ENCODE peak calls at places on chromosomes 13 and 19, in eight cellular contexts. Q is activated effector memory CD4-positive, alpha-beta T cell treated with Interleukin-2 at 50 U/mL for 16 hours; D is ovary; T is anterior cingulate cortex; W is HEK293T; S is SK-MEL-5; Z is central memory CD4-positive, alpha-beta T cell; R is NCI-H2029. K is an unnamed sample.

GRCh38 chr19:10091892-10092641 is 6.0 kb downstream of the SHFL start:
- DNase-seq in Q (no peak), D (no peak), T (no peak), W (no peak), S (no peak), Z (no peak), R (no peak), K (no peak)

GRCh38 chr19:48418317-48419064 is 25.0 kb downstream of the GRIN2D start:
- DNase-seq in Q (no peak), D (no peak), T (no peak), W (no peak), S (peak), Z (no peak), R (no peak), K (no peak)

GRCh38 chr13:114081761-114082681 is 50.4 kb downstream of the RASA3 start:
- DNase-seq in Q (no peak), D (no peak), T (no peak), W (no peak), S (no peak), Z (no peak), R (peak), K (no peak)

GRCh38 chr19:3061214-3062161 is 807 bp downstream of the TLE5 start:
- DNase-seq in Q (peak), D (peak), T (peak), W (no peak), S (no peak), Z (peak), R (no peak), K (no peak)

GRCh38 chr19:5623397-5624153 is 692 bp downstream of the SAFB start:
- DNase-seq in Q (peak), D (no peak), T (no peak), W (peak), S (no peak), Z (no peak), R (no peak), K (no peak)

GRCh38 chr13:80038371-80038770 is 302.6 kb downstream of the SPRY2 start:
- DNase-seq in Q (no peak), D (no peak), T (no peak), W (no peak), S (no peak), Z (no peak), R (no peak), K (no peak)

GRCh38 chr13:72341904-72342303 is 385.5 kb downstream of the MZT1 start:
- DNase-seq in Q (no peak), D (no peak), T (no peak), W (no peak), S (no peak), Z (no peak), R (no peak), K (no peak)

GRCh38 chr19:6806488-6806887 is 34.0 kb downstream of the VAV1 start:
- DNase-seq in Q (no peak), D (no peak), T (no peak), W (peak), S (peak), Z (no peak), R (no peak), K (no peak)

GRCh38 chr19:16402076-16402475 is 69.7 kb downstream of the EPS15L1 start:
- DNase-seq in Q (no peak), D (no peak), T (no peak), W (no peak), S (no peak), Z (no peak), R (no peak), K (no peak)

GRCh38 chr13:113786262-113786841 is 27.3 kb downstream of the TMEM255B start:
- DNase-seq in Q (no peak), D (no peak), T (no peak), W (no peak), S (peak), Z (peak), R (no peak), K (no peak)

GRCh38 chr19:16045171-16045570 is 31.1 kb upstream of the TPM4 start:
- DNase-seq in Q (no peak), D (no peak), T (no peak), W (no peak), S (no peak), Z (no peak), R (no peak), K (no peak)

GRCh38 chr13:109145631-109146030 is 516.2 kb downstream of the MYO16 start:
- DNase-seq in Q (no peak), D (no peak), T (no peak), W (peak), S (peak), Z (no peak), R (peak), K (peak)

GRCh38 chr19:58248886-58249285 is 20.2 kb downstream of the ZNF544 start:
- DNase-seq in Q (no peak), D (no peak), T (no peak), W (no peak), S (no peak), Z (no peak), R (no peak), K (no peak)

GRCh38 chr19:53037101-53038097 is 7.1 kb upstream of the ERVV-2 start:
- DNase-seq in Q (no peak), D (no peak), T (peak), W (no peak), S (peak), Z (no peak), R (no peak), K (peak)

GRCh38 chr19:7152568-7152967 is 83.1 kb downstream of the ZNF557 start:
- DNase-seq in Q (no peak), D (no peak), T (no peak), W (no peak), S (peak), Z (no peak), R (no peak), K (no peak)

GRCh38 chr13:41944635-41945401 is 16.1 kb downstream of the VWA8 start:
- DNase-seq in Q (no peak), D (no peak), T (no peak), W (no peak), S (no peak), Z (no peak), R (no peak), K (no peak)

GRCh38 chr19:47107953-47108746 is 5.4 kb downstream of the ZC3H4 start:
- DNase-seq in Q (no peak), D (no peak), T (no peak), W (no peak), S (no peak), Z (no peak), R (no peak), K (no peak)

GRCh38 chr13:106612688-106613087 is 44.8 kb upstream of the ARGLU1 start:
- DNase-seq in Q (no peak), D (peak), T (no peak), W (no peak), S (no peak), Z (no peak), R (no peak), K (no peak)

GRCh38 chr13:35884211-35884610 is 247.0 kb downstream of the DCLK1 start:
- DNase-seq in Q (no peak), D (no peak), T (no peak), W (no peak), S (no peak), Z (no peak), R (no peak), K (no peak)

GRCh38 chr13:24075137-24075975 is 85.2 kb upstream of the SPATA13 start:
- DNase-seq in Q (no peak), D (no peak), T (no peak), W (no peak), S (no peak), Z (no peak), R (no peak), K (peak)

GRCh38 chr13:94169783-94170513 is 309.5 kb downstream of the DCT start:
- DNase-seq in Q (no peak), D (no peak), T (peak), W (no peak), S (no peak), Z (no peak), R (no peak), K (no peak)

GRCh38 chr19:6718741-6719539 is 1.5 kb downstream of the C3 start:
- DNase-seq in Q (no peak), D (peak), T (peak), W (peak), S (peak), Z (no peak), R (no peak), K (peak)

GRCh38 chr13:91544723-91545122 is 146.3 kb downstream of the GPC5 start:
- DNase-seq in Q (no peak), D (no peak), T (no peak), W (no peak), S (peak), Z (no peak), R (no peak), K (peak)

GRCh38 chr19:11168568-11168967 is 13.0 kb upstream of the SPC24 start:
- DNase-seq in Q (no peak), D (no peak), T (no peak), W (no peak), S (no peak), Z (no peak), R (no peak), K (peak)

GRCh38 chr19:42455621-42456081 is 12.9 kb upstream of the CXCL17 start:
- DNase-seq in Q (no peak), D (no peak), T (no peak), W (no peak), S (no peak), Z (no peak), R (no peak), K (no peak)

GRCh38 chr13:51804295-51805172 is 571 bp upstream of the DHRS12 start:
- DNase-seq in Q (no peak), D (no peak), T (no peak), W (no peak), S (no peak), Z (no peak), R (no peak), K (no peak)

GRCh38 chr19:33797821-33798633 is 1.4 kb downstream of the KCTD15 start:
- DNase-seq in Q (no peak), D (peak), T (peak), W (peak), S (no peak), Z (no peak), R (no peak), K (no peak)

K was measured in COLO829.